ENCODE peak calls at places on chromosomes 3 and 15, in eight cellular contexts. Y is lung, O is endodermal cell, Z is psoas muscle, T is astrocyte, P is fibroblast of mammary gland, Q is uterus, V is MM.1S. S is an unnamed sample.

GRCh38 chr15:89551502-89551901 is 23.8 kb upstream of the TICRR start:
- DNase-seq in Y (no peak), T (no peak), Q (no peak), V (no peak), P (no peak), O (no peak), Z (no peak), S (no peak)

GRCh38 chr3:133211449-133211848 is 173.3 kb downstream of the TMEM108 start:
- DNase-seq in P (no peak), T (peak; percentile 24), O (peak; percentile 51), Y (no peak), Q (no peak), Z (no peak), V (peak; percentile 72), S (peak; percentile 55)

GRCh38 chr3:53721187-53721946 is 124.9 kb downstream of the CHDH start:
- DNase-seq in V (no peak), T (peak; percentile 16), O (peak; percentile 66), Q (no peak), Z (no peak), P (peak; percentile 47), Y (no peak), S (no peak)

GRCh38 chr15:58873267-58873666 is 60.2 kb downstream of the SLTM start:
- DNase-seq in P (peak; percentile 93), Y (no peak), V (no peak), T (peak; percentile 44), Q (no peak), Z (no peak), O (no peak), S (no peak)

GRCh38 chr3:185701891-185702563 is 115.9 kb downstream of the SENP2 start:
- DNase-seq in Z (no peak), P (no peak), Y (no peak), V (no peak), T (no peak), Q (no peak), O (no peak), S (no peak)

GRCh38 chr3:120024103-120024502 is 70.1 kb downstream of the GSK3B start:
- DNase-seq in Z (no peak), Y (no peak), P (no peak), V (no peak), O (no peak), T (no peak), Q (no peak), S (no peak)

GRCh38 chr3:130386604-130387263 is 41.3 kb downstream of the COL6A5 start:
- DNase-seq in Z (no peak), T (peak; percentile 16), O (no peak), V (no peak), P (peak; percentile 29), Q (no peak), Y (no peak), S (no peak)

GRCh38 chr3:183553263-183554026 is 2.1 kb downstream of the KLHL6 start:
- DNase-seq in V (peak; percentile 39), Y (no peak), Z (no peak), T (no peak), O (no peak), Q (no peak), P (no peak), S (no peak)

GRCh38 chr3:185713015-185713414 is 111.8 kb downstream of the IGF2BP2 start:
- DNase-seq in O (peak; percentile 13), Z (no peak), P (no peak), Y (no peak), Q (no peak), V (no peak), T (no peak), S (no peak)

GRCh38 chr3:188584162-188584529 is 430.2 kb downstream of the LPP start:
- DNase-seq in O (no peak), P (peak; percentile 85), Z (no peak), T (peak; percentile 91), V (no peak), Y (no peak), Q (no peak), S (no peak)
- H3K4me3 ChIP-seq in O (no peak overlapping the region), P (peak overlapping the region; percentile 28), Z (peak overlapping the region; percentile 63), T (peak overlapping the region; percentile 22), V (no peak overlapping the region), Y (no peak overlapping the region), Q (no peak overlapping the region), S (no peak overlapping the region)

DNA sequence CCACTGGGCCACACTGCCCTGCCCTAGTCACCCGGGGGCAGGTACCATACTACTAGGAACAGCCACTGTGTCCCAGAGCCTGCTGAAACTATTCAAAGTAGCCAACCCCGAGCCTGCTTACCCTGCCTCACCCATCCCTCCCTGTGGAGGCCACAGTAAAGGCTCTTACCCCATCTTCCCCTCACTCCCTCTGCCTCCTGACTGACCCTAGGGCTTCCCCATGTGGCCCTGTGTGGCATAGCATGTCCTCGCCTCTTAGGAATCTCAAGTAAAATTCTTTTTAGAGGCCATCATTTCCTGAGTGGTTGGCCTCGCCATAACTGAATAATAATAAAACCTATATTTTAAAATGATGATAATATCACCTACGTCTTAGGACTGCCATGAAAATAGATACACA is 112.2 kb upstream of the SLC6A11 start:
- DNase-seq in P (peak; percentile 10), T (peak; percentile 33), Q (no peak), Y (no peak), O (peak; percentile 89), Z (no peak), V (no peak), S (no peak)
- TF ChIP-seq CTCF in P (peak; percentile 6), T (peak; percentile 44), Q (no peak), Y (no peak), O (peak; percentile 76), Z (no peak), V (peak; percentile 21), S (peak; percentile 43)

GRCh38 chr3:110677506-110677905 is 394.1 kb upstream of the NECTIN3 start:
- DNase-seq in Z (no peak), Q (no peak), Y (no peak), V (no peak), P (no peak), T (peak; percentile 15), O (no peak), S (no peak)

GRCh38 chr3:110680365-110680909 is 391.2 kb upstream of the NECTIN3 start:
- DNase-seq in Z (no peak), Q (no peak), P (no peak), O (no peak), T (peak; percentile 12), Y (no peak), V (no peak), S (no peak)

GRCh38 chr3:110684436-110684835 is 387.2 kb upstream of the NECTIN3 start:
- DNase-seq in Y (no peak), V (no peak), P (no peak), O (no peak), Z (no peak), Q (no peak), T (no peak), S (no peak)

GRCh38 chr3:110679235-110679634 is 392.4 kb upstream of the NECTIN3 start:
- DNase-seq in Q (no peak), T (no peak), P (no peak), Y (no peak), V (no peak), O (no peak), Z (no peak), S (no peak)
- H3K4me3 ChIP-seq in Q (no peak overlapping the region), T (no peak overlapping the region), P (no peak overlapping the region), Y (no peak overlapping the region), V (no peak overlapping the region), O (no peak overlapping the region), Z (no peak overlapping the region), S (no peak overlapping the region)

DNA sequence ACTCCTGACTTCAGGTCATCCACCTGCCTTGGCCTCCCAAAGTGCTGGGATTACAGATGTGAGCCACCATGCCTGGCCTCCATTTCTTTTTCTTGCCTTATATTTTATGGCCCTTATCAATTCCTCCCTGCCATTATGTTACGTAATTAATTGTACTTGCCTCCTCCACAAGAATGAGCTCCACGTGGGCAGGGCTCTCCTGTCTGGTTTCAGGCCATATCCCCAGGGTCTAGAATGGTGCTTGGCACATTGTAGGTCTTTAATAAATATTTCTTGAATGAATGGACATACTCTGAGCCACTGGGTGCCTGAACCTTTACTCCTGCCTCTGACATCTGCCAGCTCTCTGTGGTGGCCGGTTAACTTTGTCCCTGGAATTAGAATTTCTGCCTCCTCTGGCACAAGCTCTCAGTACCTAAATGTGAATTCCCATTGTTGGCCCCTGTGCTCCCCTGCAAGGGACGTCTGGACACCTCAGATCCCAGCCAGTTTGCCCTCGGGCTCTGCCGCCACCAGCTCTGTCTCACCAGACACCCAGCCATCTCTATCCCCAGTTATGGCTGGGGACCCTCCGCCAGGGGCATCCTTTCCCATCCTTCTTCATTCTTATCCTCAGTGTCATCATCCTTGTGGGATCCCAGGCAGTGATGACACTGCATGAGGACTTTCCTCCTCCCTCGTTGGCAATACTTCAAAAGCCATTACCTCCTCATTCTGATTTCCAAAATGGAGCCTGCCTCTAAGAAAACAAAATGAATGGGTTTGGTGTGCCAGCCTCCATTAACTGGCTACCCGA is 165.6 kb upstream of the SMAD3 start:
- DNase-seq in Q (no peak), Y (no peak), O (peak; percentile 51), V (no peak), P (peak; percentile 46), Z (no peak), T (peak; percentile 6), S (no peak)
- TF ChIP-seq CTCF in Q (no peak), Y (no peak), O (peak; percentile 15), V (no peak), P (no peak), Z (no peak), T (no peak), S (no peak)

GRCh38 chr3:48475188-48475587 is 28.7 kb downstream of the ATRIP start:
- DNase-seq in Y (no peak), O (peak; percentile 69), P (no peak), Q (no peak), V (no peak), Z (no peak), T (no peak), S (no peak)

GRCh38 chr3:48474619-48475018 is 28.1 kb downstream of the ATRIP start:
- DNase-seq in Y (no peak), T (no peak), Z (no peak), V (no peak), P (no peak), O (peak; percentile 92), Q (no peak), S (no peak)

GRCh38 chr3:48476426-48477053 is 27.4 kb downstream of the SHISA5 start:
- DNase-seq in O (peak; percentile 39), P (no peak), Z (no peak), Y (no peak), Q (no peak), V (no peak), T (no peak), S (no peak)

GRCh38 chr3:48478631-48479555 is 25.1 kb downstream of the SHISA5 start:
- DNase-seq in Q (no peak), P (no peak), V (peak; percentile 89), T (no peak), Z (no peak), O (peak; percentile 41), Y (no peak), S (no peak)

GRCh38 chr3:48477959-48478480 is 26.0 kb downstream of the SHISA5 start:
- DNase-seq in O (peak; percentile 44), P (no peak), V (no peak), Y (no peak), Z (no peak), Q (no peak), T (no peak), S (no peak)
- H3K4me3 ChIP-seq in O (no peak overlapping the region), P (no peak overlapping the region), V (no peak overlapping the region), Y (no peak overlapping the region), Z (no peak overlapping the region), Q (no peak overlapping the region), T (no peak overlapping the region), S (no peak overlapping the region)

S was measured in GM12864.